ENCODE peak calls at places on chromosomes 7 and 10, in six cellular contexts. F is fibroblast of pulmonary artery, B is epithelial cell of esophagus, K is fibroblast of mammary gland, N is heart left ventricle, M is AG04449. R is an unnamed sample.

GRCh38 chr7:491958-492713 is 27.5 kb downstream of the PDGFA start:
- DNase-seq in F (no peak), M (no peak), K (no peak), N (no peak), B (no peak), R (no peak)

GRCh38 chr10:50566150-50566549 is 57.6 kb downstream of the SGMS1 start:
- DNase-seq in N (no peak), F (no peak), B (no peak), M (no peak), K (no peak), R (no peak)

GRCh38 chr7:49670991-49671390 is 102.4 kb upstream of the VWC2 start:
- DNase-seq in N (no peak), F (no peak), M (no peak), B (no peak), K (peak), R (no peak)

GRCh38 chr10:109861051-109861450 is 62.3 kb downstream of the XPNPEP1 start:
- DNase-seq in F (no peak), M (no peak), N (no peak), B (peak), K (no peak), R (no peak)

GRCh38 chr7:16776053-16776452 is 22.5 kb downstream of the TSPAN13 start:
- DNase-seq in F (no peak), B (no peak), K (no peak), M (no peak), N (no peak), R (no peak)

GRCh38 chr10:2970190-2970823 is 97.0 kb upstream of the PFKP start:
- DNase-seq in N (no peak), B (no peak), F (no peak), K (no peak), M (no peak), R (no peak)

GRCh38 chr7:17105701-17106100 is 192.8 kb upstream of the AHR start:
- DNase-seq in N (no peak), K (peak), M (no peak), B (no peak), F (peak), R (peak)

GRCh38 chr7:28483868-28484267 is 71.5 kb downstream of the CREB5 start:
- DNase-seq in B (peak), N (no peak), F (no peak), M (peak), K (peak), R (no peak)

GRCh38 chr7:104972510-104972909 is 41.5 kb upstream of the KMT2E start:
- DNase-seq in N (no peak), M (peak), B (peak), K (peak), F (peak), R (peak)

GRCh38 chr7:26090927-26091519 is 61.0 kb upstream of the NFE2L3 start:
- DNase-seq in K (peak), B (peak), N (no peak), M (peak), F (peak), R (peak)

GRCh38 chr7:142412551-142413193 is 154.8 kb upstream of the PRSS58 start:
- DNase-seq in M (peak), B (peak), K (peak), F (peak), N (no peak), R (peak)

GRCh38 chr7:154832557-154833138 is 170.3 kb downstream of the PAXIP1 start:
- DNase-seq in K (no peak), F (no peak), B (no peak), N (no peak), M (no peak), R (no peak)

GRCh38 chr7:6169805-6170520 is 102.5 kb downstream of the CYTH3 start:
- DNase-seq in M (no peak), N (no peak), B (no peak), F (no peak), K (no peak), R (no peak)

GRCh38 chr7:45711161-45711490 is 137.0 kb downstream of the ADCY1 start:
- DNase-seq in N (no peak), K (no peak), F (no peak), B (no peak), M (no peak), R (no peak)

GRCh38 chr10:36681751-36682633 is 443.4 kb upstream of the ANKRD30A start:
- DNase-seq in M (no peak), B (no peak), F (no peak), N (no peak), K (no peak), R (peak)

GRCh38 chr7:157235357-157236018 is 96.8 kb downstream of the UBE3C start:
- DNase-seq in K (peak), N (no peak), F (peak), M (no peak), B (peak), R (peak)

GRCh38 chr10:28940158-28940888 is 263.0 kb downstream of the BAMBI start:
- DNase-seq in N (no peak), K (no peak), B (no peak), M (no peak), F (no peak), R (no peak)

GRCh38 chr7:151717415-151717814 is 159.5 kb downstream of the PRKAG2 start:
- DNase-seq in N (no peak), M (no peak), F (no peak), K (no peak), B (no peak), R (no peak)

GRCh38 chr10:54703086-54703485 is 97.9 kb downstream of the PCDH15 start:
- DNase-seq in F (peak), K (no peak), N (no peak), B (no peak), M (no peak), R (no peak)

GRCh38 chr7:51965454-51965853 is 648.8 kb upstream of the COBL start:
- DNase-seq in K (no peak), N (no peak), B (no peak), F (no peak), M (no peak), R (no peak)

GRCh38 chr10:33952692-33953360 is 618.4 kb upstream of the NRP1 start:
- DNase-seq in N (no peak), F (peak), K (peak), M (peak), B (peak), R (peak)

GRCh38 chr10:100983868-100984669 is 3.2 kb downstream of the MRPL43 start:
- DNase-seq in B (no peak), F (no peak), M (no peak), K (no peak), N (no peak), R (no peak)

GRCh38 chr7:143901710-143902587 is at the start of gene TCAF1:
- DNase-seq in B (peak), K (peak), F (peak), M (peak), N (peak), R (peak)

GRCh38 chr7:31114593-31115343 is 62.7 kb downstream of the ADCYAP1R1 start:
- DNase-seq in K (peak), F (peak), M (no peak), N (no peak), B (peak), R (peak)

DNA sequence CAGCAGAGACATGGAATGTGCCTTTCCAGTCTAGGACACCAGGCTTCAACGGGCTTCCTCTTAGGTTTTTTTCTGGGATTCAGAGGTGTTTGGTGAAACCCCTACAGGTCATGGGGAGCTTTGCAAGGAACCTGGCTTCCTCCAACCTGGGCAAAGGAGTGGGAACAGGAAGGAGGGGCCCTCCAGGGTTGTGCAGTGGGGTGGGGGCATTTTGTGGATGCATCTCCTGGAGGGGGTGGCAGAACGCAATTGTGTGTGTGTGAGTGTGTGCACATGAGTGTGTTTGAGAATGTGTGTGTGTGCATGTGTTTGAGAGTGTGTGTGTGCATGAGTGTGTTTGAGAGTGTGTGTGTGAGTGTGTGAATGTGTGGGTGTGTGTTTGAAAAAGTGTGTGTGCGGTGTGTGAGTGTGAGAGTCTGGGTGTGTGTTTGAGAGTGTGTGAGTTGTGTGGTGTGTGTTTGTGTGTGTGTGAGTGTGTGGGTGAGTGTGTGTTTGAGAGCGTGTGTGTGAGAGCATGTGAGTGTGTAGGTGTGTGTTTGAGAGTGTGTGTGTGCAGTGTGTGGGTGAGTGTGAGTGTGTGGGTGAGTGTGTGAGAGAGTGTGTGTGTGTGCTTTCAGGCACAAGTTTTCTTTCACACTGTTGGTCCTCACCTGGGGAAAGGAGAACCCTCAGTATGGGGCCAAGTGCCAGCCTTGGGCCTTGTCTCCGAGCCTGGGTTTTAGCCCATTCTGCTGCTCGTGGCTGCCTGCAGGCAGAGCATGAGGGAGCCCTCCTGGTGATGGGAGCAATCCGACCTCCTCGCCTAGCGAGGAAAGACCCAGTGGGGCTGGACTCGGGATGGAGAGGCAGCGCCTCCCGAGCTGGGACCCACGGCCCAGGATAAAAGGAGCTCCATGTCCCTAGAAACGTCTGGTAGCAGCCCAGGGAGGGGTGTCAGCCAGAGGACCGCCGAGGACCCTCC is 35.5 kb downstream of the CDH23 start:
- DNase-seq in F (no peak), B (no peak), K (no peak), N (no peak), M (no peak), R (no peak)
- TF ChIP-seq CTCF in F (peak), B (peak), K (no peak), N (no peak), M (no peak), R (peak)

GRCh38 chr7:112874909-112875308 is 84.7 kb upstream of the TMEM168 start:
- DNase-seq in K (no peak), N (no peak), F (no peak), M (no peak), B (no peak), R (no peak)
- H3K4me3 ChIP-seq in K (no peak), N (no peak), F (no peak), M (no peak), B (no peak), R (no peak)

DNA sequence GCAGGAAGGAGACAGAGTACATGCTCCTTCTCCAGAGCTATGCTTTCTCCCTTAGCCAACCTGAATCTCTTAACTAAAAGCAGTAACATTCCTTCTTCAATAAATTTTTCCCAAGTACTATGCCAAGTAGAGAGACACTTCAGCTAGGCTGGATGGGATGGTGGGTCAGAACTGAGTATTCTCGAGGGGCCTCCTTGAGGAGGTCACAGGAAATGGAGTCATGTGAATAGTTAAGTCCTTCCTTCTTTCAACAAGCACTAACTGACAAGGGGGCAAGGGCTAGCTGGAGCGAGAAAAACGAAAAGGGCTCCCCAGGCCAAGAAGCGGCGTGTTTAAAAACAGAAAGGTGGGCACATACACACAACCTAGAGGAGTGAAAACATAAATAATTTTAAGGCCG is 5.5 kb downstream of the RSU1 start:
- DNase-seq in M (no peak), N (peak), F (no peak), B (no peak), K (no peak), R (no peak)
- TF ChIP-seq CTCF in M (no peak), N (no peak), F (no peak), B (no peak), K (no peak), R (no peak)

GRCh38 chr7:116534790-116535189 is 10.0 kb downstream of the CAV1 start:
- DNase-seq in B (no peak), F (peak), M (no peak), N (no peak), K (peak), R (peak)

GRCh38 chr7:116538138-116538537 is 13.3 kb downstream of the CAV1 start:
- DNase-seq in B (no peak), K (peak), F (no peak), N (no peak), M (no peak), R (no peak)

GRCh38 chr7:116532102-116532501 is 7.3 kb downstream of the CAV1 start:
- DNase-seq in M (no peak), K (no peak), F (no peak), N (no peak), B (no peak), R (no peak)

GRCh38 chr7:116539879-116540278 is 15.0 kb downstream of the CAV1 start:
- DNase-seq in K (no peak), N (no peak), M (no peak), F (no peak), B (no peak), R (no peak)

GRCh38 chr7:116535416-116535815 is 10.6 kb downstream of the CAV1 start:
- DNase-seq in K (no peak), M (no peak), F (no peak), N (no peak), B (no peak), R (no peak)
- H3K4me3 ChIP-seq in K (no peak), M (no peak), F (no peak), N (no peak), B (no peak), R (no peak)

DNA sequence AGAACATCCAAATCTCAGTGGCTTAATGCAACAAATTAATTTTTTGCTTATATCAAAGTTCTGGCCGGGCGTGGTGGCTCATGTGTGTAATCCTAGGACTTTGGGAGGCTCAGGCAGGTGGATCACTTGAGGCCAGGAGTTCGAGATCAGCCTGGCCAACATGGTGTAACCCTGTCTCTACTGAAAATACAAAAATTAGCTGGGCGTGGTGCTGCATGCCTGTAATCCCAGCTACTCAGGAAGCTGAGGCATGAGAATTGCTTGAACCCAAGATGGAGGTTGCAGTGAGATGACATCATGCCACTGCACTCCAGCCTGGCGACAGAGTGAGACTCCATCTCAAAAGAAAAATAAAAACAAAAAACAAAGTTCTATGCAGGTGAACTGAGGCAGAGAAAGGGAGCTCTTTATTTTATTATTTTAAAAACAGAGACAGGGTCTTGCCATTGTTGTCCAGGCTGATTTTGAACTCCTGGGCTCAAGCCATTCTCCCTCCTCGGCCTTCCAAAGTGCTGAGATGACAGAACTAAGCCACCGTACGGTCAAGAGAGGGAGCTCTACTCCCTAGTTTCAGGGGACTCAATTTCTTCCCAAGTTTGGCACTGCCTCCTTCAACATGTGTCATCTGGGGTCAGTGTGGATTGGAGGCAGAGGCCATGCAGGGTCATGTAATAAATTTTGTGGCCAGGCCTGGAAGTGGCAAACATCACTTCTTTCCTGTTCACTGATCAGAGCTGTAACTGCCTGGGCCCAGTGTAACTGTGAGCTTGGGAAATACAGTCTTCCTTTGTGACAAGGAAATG is 2.4 kb downstream of the ADCK2 start:
- DNase-seq in M (no peak), N (peak), F (peak), B (peak), K (peak), R (peak)
- TF ChIP-seq CTCF in M (peak), N (peak), F (peak), B (peak), K (peak), R (peak)

DNA sequence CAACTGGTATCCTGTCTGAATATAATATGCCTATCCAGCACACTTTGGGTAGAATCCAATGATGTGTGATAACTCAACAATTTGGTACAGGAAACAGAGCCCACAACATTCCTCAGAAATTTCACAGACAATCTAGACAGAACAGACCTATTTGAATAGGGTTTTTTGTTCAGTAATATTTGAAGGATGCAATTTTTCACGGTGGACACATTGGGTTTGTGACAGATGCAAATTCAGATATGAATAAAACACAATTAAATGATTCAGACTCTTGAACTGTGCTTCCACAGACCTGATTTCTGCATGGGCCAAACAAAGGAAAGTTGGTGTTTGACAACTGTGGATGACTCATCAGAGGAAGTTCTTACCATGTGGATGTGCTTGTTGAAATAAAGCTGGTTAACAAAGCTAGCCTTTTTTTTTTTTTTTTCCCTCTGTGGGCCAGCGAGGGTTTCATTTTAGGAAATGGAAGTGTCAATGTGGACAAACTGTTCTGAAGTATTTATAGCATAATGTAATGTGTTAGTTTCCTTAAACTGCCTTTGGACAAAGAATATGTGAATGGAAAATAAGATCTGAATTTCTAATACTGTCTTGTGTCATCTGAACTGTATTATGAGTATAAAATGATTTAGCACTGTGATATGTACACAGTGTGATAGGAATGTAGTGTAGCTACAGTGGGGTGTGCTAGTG is 43.2 kb upstream of the FAM133B start:
- DNase-seq in F (peak), M (peak), B (peak), N (peak), K (peak), R (peak)
- H3K4me3 ChIP-seq in F (peak), M (no peak), B (no peak), N (no peak), K (no peak), R (peak)

GRCh38 chr7:101363196-101363733 is 590 bp downstream of the COL26A1 start:
- DNase-seq in M (no peak), F (no peak), N (no peak), B (no peak), K (no peak), R (no peak)

GRCh38 chr7:101365956-101366355 is 3.3 kb downstream of the COL26A1 start:
- DNase-seq in B (no peak), F (no peak), N (no peak), K (no peak), M (no peak), R (no peak)

GRCh38 chr7:101362334-101363195 is at the start of gene COL26A1:
- DNase-seq in N (peak), F (peak), B (no peak), K (no peak), M (no peak), R (no peak)

GRCh38 chr7:101367676-101368075 is 5.0 kb downstream of the COL26A1 start:
- DNase-seq in K (no peak), M (no peak), F (no peak), B (no peak), N (no peak), R (no peak)

DNA sequence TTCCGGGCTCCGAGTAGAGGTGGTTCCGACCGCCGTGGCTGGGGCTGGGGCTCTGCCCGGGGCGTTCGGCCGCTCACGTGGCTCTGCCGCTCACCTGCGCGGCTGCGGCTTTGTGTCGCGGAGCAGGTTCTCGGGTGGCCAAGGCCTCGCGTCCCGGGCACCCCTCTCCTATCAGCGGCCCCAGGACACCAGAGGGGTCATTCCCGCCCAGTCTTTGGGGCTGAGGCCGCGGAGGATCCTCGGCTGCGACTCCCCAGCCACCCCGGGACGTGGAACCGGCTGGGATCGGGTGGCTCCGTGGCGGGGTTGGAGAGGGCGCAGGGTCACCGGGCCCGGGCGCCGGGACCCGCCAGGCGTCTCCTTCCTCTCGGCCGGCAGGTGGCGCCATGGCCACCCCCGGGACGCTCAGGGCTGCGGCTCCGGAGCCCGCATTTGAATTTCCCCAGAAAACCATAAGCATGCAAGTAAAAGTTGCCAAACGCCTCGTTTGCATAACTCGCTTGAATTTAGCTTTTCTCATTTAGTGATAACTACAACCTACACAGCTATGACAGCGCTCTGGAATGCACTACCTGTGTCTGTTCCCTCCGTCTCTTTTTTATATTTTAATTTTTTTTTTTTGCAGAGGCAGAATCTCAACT is 1.2 kb downstream of the COL26A1 start:
- DNase-seq in B (peak), K (peak), F (peak), N (peak), M (no peak), R (peak)
- TF ChIP-seq CTCF in B (peak), K (peak), F (peak), N (peak), M (peak), R (peak)

R was measured in fibroblast of the aortic adventitia.